ENCODE peak calls at places on chromosomes 5 and 9, in eight cellular contexts. W, F, M, S, K, R, V and N are unnamed samples.

GRCh38 chr5:105882956-105883481 is 1787.7 kb downstream of the EFNA5 start:
- DNase-seq in M (no peak), K (no peak), V (no peak), F (no peak), S (no peak), W (no peak), R (no peak), N (no peak)

GRCh38 chr9:83154087-83154736 is 91.3 kb upstream of the RASEF start:
- DNase-seq in K (no peak), W (peak; percentile 2), M (peak; percentile 24), V (no peak), S (no peak), F (no peak), R (no peak), N (no peak)

GRCh38 chr5:171388816-171389168 is 1.1 kb downstream of the NPM1 start:
- DNase-seq in M (no peak), K (no peak), S (no peak), F (no peak), R (no peak), V (no peak), W (no peak), N (no peak)

GRCh38 chr9:134056483-134057310 is 11.1 kb downstream of the BRD3 start:
- DNase-seq in R (no peak), V (no peak), W (no peak), M (no peak), K (no peak), S (no peak), F (no peak), N (no peak)

GRCh38 chr9:72894342-72894741 is 58.5 kb downstream of the ALDH1A1 start:
- DNase-seq in K (no peak), F (no peak), R (no peak), W (no peak), V (no peak), S (no peak), M (peak; percentile 91), N (no peak)

GRCh38 chr9:82957526-82958379 is 105.2 kb downstream of the RASEF start:
- DNase-seq in R (no peak), K (no peak), S (no peak), F (no peak), W (no peak), V (no peak), M (no peak), N (no peak)

GRCh38 chr9:134406366-134407122 is 80.3 kb downstream of the RXRA start:
- DNase-seq in K (no peak), M (peak; percentile 9), R (no peak), V (no peak), F (no peak), S (no peak), W (no peak), N (no peak)

GRCh38 chr5:133409210-133409674 is 203.1 kb downstream of the FSTL4 start:
- DNase-seq in R (no peak), F (no peak), K (no peak), V (no peak), W (no peak), S (no peak), M (no peak), N (no peak)

GRCh38 chr5:137199966-137200365 is 299.2 kb downstream of the SPOCK1 start:
- DNase-seq in F (no peak), V (no peak), R (no peak), W (no peak), M (peak; percentile 56), S (no peak), K (no peak), N (no peak)

GRCh38 chr5:38420246-38420645 is 136.2 kb downstream of the LIFR start:
- DNase-seq in V (no peak), R (no peak), K (no peak), M (no peak), F (no peak), S (no peak), W (no peak), N (no peak)

GRCh38 chr9:108688051-108688450 is 167.7 kb downstream of the ACTL7B start:
- DNase-seq in R (no peak), K (no peak), S (no peak), M (no peak), W (no peak), F (no peak), V (no peak), N (no peak)

GRCh38 chr9:129962376-129962765 is 80.6 kb downstream of the FNBP1 start:
- DNase-seq in W (no peak), F (no peak), S (no peak), V (no peak), M (no peak), K (no peak), R (no peak), N (no peak)

GRCh38 chr9:134559013-134559412 is 82.6 kb upstream of the COL5A1 start:
- DNase-seq in F (no peak), K (no peak), S (no peak), V (no peak), M (no peak), W (no peak), R (no peak), N (no peak)

GRCh38 chr5:134477462-134478245 is 47.8 kb upstream of the JADE2 start:
- DNase-seq in F (no peak), V (no peak), R (no peak), W (no peak), K (no peak), M (peak; percentile 11), S (no peak), N (no peak)

GRCh38 chr5:115530426-115530825 is 14.1 kb downstream of the FEM1C start:
- DNase-seq in K (no peak), M (no peak), W (no peak), V (no peak), F (no peak), S (no peak), R (no peak), N (no peak)

GRCh38 chr5:142684508-142685031 is 1.3 kb downstream of the FGF1 start:
- DNase-seq in S (peak; percentile 69), W (no peak), R (no peak), M (no peak), F (no peak), V (no peak), K (no peak), N (peak; percentile 41)

GRCh38 chr5:109884676-109885075 is 194.9 kb downstream of the MAN2A1 start:
- DNase-seq in K (no peak), S (no peak), R (no peak), F (no peak), M (no peak), W (no peak), V (no peak), N (no peak)

GRCh38 chr9:126347911-126348760 is 21.5 kb downstream of the MVB12B start:
- DNase-seq in V (no peak), R (no peak), M (no peak), K (no peak), S (no peak), F (no peak), W (no peak), N (no peak)

GRCh38 chr9:72542917-72543316 is 21.5 kb downstream of the TMC1 start:
- DNase-seq in S (no peak), W (no peak), M (no peak), F (no peak), K (no peak), V (no peak), R (no peak), N (no peak)

GRCh38 chr5:66595877-66596790 is at the start of gene MAST4:
- DNase-seq in V (peak; percentile 90), R (peak; percentile 96), S (peak; percentile 50), F (peak; percentile 87), M (peak; percentile 83), W (peak; percentile 89), K (peak; percentile 37), N (peak; percentile 83)

GRCh38 chr5:66602621-66603020 is 6.4 kb downstream of the MAST4 start:
- DNase-seq in V (no peak), W (no peak), R (no peak), K (no peak), M (no peak), F (no peak), S (no peak), N (no peak)

GRCh38 chr5:66596791-66597757 is 881 bp downstream of the MAST4 start:
- DNase-seq in W (peak; percentile 25), V (peak; percentile 29), S (no peak), M (peak; percentile 16), F (peak; percentile 50), R (peak; percentile 47), K (no peak), N (peak; percentile 23)
- TF ChIP-seq CTCF in W (peak; percentile 17), V (peak; percentile 7), S (no peak), M (no peak), F (no peak), R (no peak), K (no peak), N (no peak)

GRCh38 chr5:73419414-73420390 is 28.9 kb downstream of the FOXD1 start:
- DNase-seq in V (no peak), F (peak; percentile 34), S (no peak), W (no peak), M (peak; percentile 67), R (peak; percentile 52), K (peak; percentile 69), N (peak; percentile 36)

GRCh38 chr5:73426034-73426433 is 22.5 kb downstream of the FOXD1 start:
- DNase-seq in F (no peak), V (no peak), R (no peak), W (no peak), S (no peak), K (no peak), M (no peak), N (no peak)

GRCh38 chr5:73424489-73425102 is 24.0 kb downstream of the FOXD1 start:
- DNase-seq in K (no peak), R (no peak), W (no peak), M (no peak), V (no peak), F (no peak), S (no peak), N (no peak)

GRCh38 chr5:73418244-73418691 is 30.3 kb downstream of the FOXD1 start:
- DNase-seq in W (no peak), M (no peak), V (no peak), F (no peak), R (no peak), K (no peak), S (no peak), N (no peak)

DNA sequence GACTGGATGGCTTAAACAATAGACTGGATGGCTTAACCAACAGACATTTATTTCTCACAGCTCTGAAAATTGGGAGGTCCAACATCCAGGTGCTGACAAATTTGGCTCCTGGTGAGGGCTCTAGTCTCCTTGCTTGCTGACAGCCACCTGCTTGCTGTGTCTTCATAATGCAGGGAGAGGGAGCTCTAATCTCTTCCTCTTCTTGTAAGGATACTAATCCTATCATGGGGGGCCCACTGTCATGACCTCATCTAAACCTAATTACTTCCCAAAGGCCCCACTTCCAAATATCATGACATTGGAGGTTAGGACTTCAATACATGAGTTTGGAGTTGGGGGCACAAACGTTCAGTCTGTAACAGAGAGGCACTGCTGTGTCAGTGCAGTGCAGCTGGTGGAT is 26.4 kb downstream of the FOXD1 start:
- DNase-seq in F (no peak), R (no peak), V (no peak), W (no peak), K (no peak), M (no peak), S (no peak), N (no peak)
- TF ChIP-seq CTCF in F (no peak), R (no peak), V (no peak), W (peak; percentile 15), K (no peak), M (no peak), S (no peak), N (no peak)

GRCh38 chr9:18320046-18320445 is 153.9 kb upstream of the ADAMTSL1 start:
- DNase-seq in K (no peak), F (no peak), V (no peak), S (no peak), M (no peak), R (no peak), W (no peak), N (no peak)
- TF ChIP-seq CTCF in K (peak; percentile 28), F (no peak), V (no peak), S (no peak), M (peak; percentile 36), R (no peak), W (no peak), N (no peak)

GRCh38 chr9:137113385-137114159 is 961 bp downstream of the DPP7 start:
- DNase-seq in R (no peak), V (peak; percentile 58), W (no peak), S (no peak), F (no peak), M (no peak), K (no peak), N (no peak)
- TF ChIP-seq CTCF in R (no peak), V (peak; percentile 3), W (no peak), S (no peak), F (no peak), M (no peak), K (no peak), N (no peak)